ENCODE peak calls at places on chromosomes 16 and 17, in seven cellular contexts. O, B, F, J, D, S and Q are unnamed samples.

GRCh38 chr16:53771655-53772497 is 67.9 kb downstream of the FTO start:
- DNase-seq in O (no peak), F (no peak), S (no peak), B (no peak), D (no peak), J (no peak), Q (no peak)

GRCh38 chr16:81823111-81823510 is 44.0 kb downstream of the PLCG2 start:
- DNase-seq in F (peak), S (no peak), B (no peak), D (peak), J (no peak), O (no peak), Q (no peak)

GRCh38 chr16:67563708-67564468 is 1.6 kb downstream of the CTCF start:
- DNase-seq in F (peak), B (peak), D (peak), S (no peak), O (no peak), J (peak), Q (no peak)

GRCh38 chr16:49754495-49755290 is 101.2 kb downstream of the ZNF423 start:
- DNase-seq in O (no peak), J (no peak), F (no peak), B (peak), S (peak), D (no peak), Q (no peak)

GRCh38 chr16:2160915-2161551 is 5.5 kb downstream of the TRAF7 start:
- DNase-seq in J (no peak), D (peak), F (no peak), S (peak), B (no peak), O (no peak), Q (no peak)

GRCh38 chr17:47225436-47225858 is 16.3 kb downstream of the MYL4 start:
- DNase-seq in S (peak), B (no peak), D (peak), F (peak), J (no peak), O (no peak), Q (peak)

GRCh38 chr17:56581635-56582605 is 11.6 kb upstream of the NOG start:
- DNase-seq in B (no peak), S (no peak), J (no peak), O (no peak), F (no peak), D (no peak), Q (no peak)

GRCh38 chr17:32303861-32304288 is 38.1 kb downstream of the C17orf75 start:
- DNase-seq in S (no peak), F (no peak), B (peak), J (no peak), O (no peak), D (no peak), Q (no peak)

GRCh38 chr16:14301150-14302030 is 230.3 kb downstream of the MRTFB start:
- DNase-seq in B (peak), D (peak), O (peak), J (no peak), S (peak), F (peak), Q (no peak)

GRCh38 chr17:42065201-42065600 is 14.8 kb upstream of the C17orf113 start:
- DNase-seq in O (no peak), F (no peak), D (no peak), B (no peak), J (no peak), S (no peak), Q (no peak)

GRCh38 chr17:47980516-47980915 is 9.6 kb downstream of the CDK5RAP3 start:
- DNase-seq in D (no peak), F (no peak), S (no peak), J (no peak), B (no peak), O (no peak), Q (no peak)

GRCh38 chr16:12651765-12652531 is 151.7 kb downstream of the CPPED1 start:
- DNase-seq in B (no peak), F (no peak), S (no peak), O (no peak), J (no peak), D (no peak), Q (no peak)

GRCh38 chr17:77886387-77886728 is 72.1 kb upstream of the TNRC6C start:
- DNase-seq in J (no peak), F (peak), S (peak), D (peak), O (no peak), B (no peak), Q (no peak)

GRCh38 chr16:67648764-67649407 is 3.9 kb downstream of the CARMIL2 start:
- DNase-seq in S (no peak), F (no peak), B (no peak), D (no peak), O (no peak), J (no peak), Q (no peak)

GRCh38 chr16:87701066-87701425 is 64.7 kb downstream of the KLHDC4 start:
- DNase-seq in J (no peak), D (no peak), O (no peak), F (no peak), S (no peak), B (no peak), Q (no peak)

GRCh38 chr17:48997103-48997826 is at the start of gene IGF2BP1:
- DNase-seq in D (no peak), O (no peak), B (peak), F (no peak), J (no peak), S (no peak), Q (peak)

GRCh38 chr17:49061524-49061943 is 64.3 kb downstream of the IGF2BP1 start:
- DNase-seq in D (no peak), F (no peak), J (no peak), S (no peak), O (no peak), B (peak), Q (no peak)

GRCh38 chr17:14308965-14309879 is 8.3 kb downstream of the HS3ST3B1 start:
- DNase-seq in S (peak), O (peak), J (peak), D (peak), B (peak), F (peak), Q (peak)

GRCh38 chr16:48580925-48581500 is 29.0 kb downstream of the N4BP1 start:
- DNase-seq in D (no peak), J (no peak), F (no peak), S (no peak), B (no peak), O (no peak), Q (no peak)

GRCh38 chr16:70678898-70679652 is 6.8 kb downstream of the MTSS2 start:
- DNase-seq in O (no peak), J (no peak), F (no peak), B (peak), S (peak), D (no peak), Q (no peak)

GRCh38 chr17:78168906-78169793 is 769 bp downstream of the SYNGR2 start:
- DNase-seq in S (peak), J (peak), F (peak), B (peak), D (peak), O (peak), Q (peak)

GRCh38 chr16:50449800-50450199 is 81.0 kb upstream of the BRD7 start:
- DNase-seq in S (no peak), O (no peak), D (no peak), F (no peak), J (no peak), B (no peak), Q (no peak)

GRCh38 chr16:61148930-61149329 is 887.3 kb downstream of the CDH8 start:
- DNase-seq in J (no peak), D (no peak), O (no peak), S (no peak), F (no peak), B (peak), Q (no peak)

GRCh38 chr17:19712436-19713004 is 3.9 kb downstream of the SLC47A2 start:
- DNase-seq in D (no peak), J (no peak), O (no peak), B (no peak), F (no peak), S (no peak), Q (no peak)

GRCh38 chr17:77233127-77233526 is 92.4 kb downstream of the SEC14L1 start:
- DNase-seq in B (no peak), O (no peak), S (no peak), J (no peak), F (no peak), D (no peak), Q (no peak)

GRCh38 chr16:1338119-1338730 is 4.8 kb downstream of the BAIAP3 start:
- DNase-seq in F (no peak), B (no peak), O (no peak), S (no peak), J (no peak), D (peak), Q (no peak)

GRCh38 chr17:50847566-50847965 is 12.2 kb downstream of the WFIKKN2 start:
- DNase-seq in S (no peak), J (peak), B (no peak), O (no peak), D (no peak), F (no peak), Q (no peak)

GRCh38 chr17:2892305-2892971 is 96.2 kb downstream of the RAP1GAP2 start:
- DNase-seq in J (no peak), F (no peak), O (no peak), B (peak), D (peak), S (peak), Q (peak)

GRCh38 chr17:59513934-59514841 is 51.2 kb upstream of the DHX40 start:
- DNase-seq in F (peak), O (no peak), D (peak), J (no peak), B (no peak), S (peak), Q (no peak)

GRCh38 chr16:86854058-86854621 is 275.8 kb downstream of the FOXL1 start:
- DNase-seq in F (no peak), D (no peak), B (no peak), S (no peak), O (no peak), J (no peak), Q (no peak)

GRCh38 chr17:70181376-70181775 is 12.0 kb downstream of the KCNJ2 start:
- DNase-seq in J (no peak), D (no peak), F (no peak), B (no peak), O (no peak), S (no peak), Q (no peak)

GRCh38 chr16:68470461-68471150 is 22.3 kb upstream of the SMPD3 start:
- DNase-seq in F (peak), O (no peak), S (no peak), J (no peak), D (no peak), B (no peak), Q (no peak)

GRCh38 chr16:12801511-12802042 is 2.1 kb downstream of the CPPED1 start:
- DNase-seq in S (no peak), F (peak), J (peak), O (no peak), D (no peak), B (no peak), Q (no peak)

GRCh38 chr17:57110152-57110542 is 25.1 kb downstream of the AKAP1 start:
- DNase-seq in O (no peak), J (no peak), D (no peak), S (no peak), F (no peak), B (no peak), Q (no peak)

GRCh38 chr16:50611332-50611934 is 63.2 kb downstream of the NKD1 start:
- DNase-seq in B (peak), S (no peak), O (no peak), J (no peak), F (no peak), D (no peak), Q (no peak)